ENCODE peak calls at places on chromosomes 12 and 14, in seven cellular contexts. U, H, A, S, K, P and E are unnamed samples.

GRCh38 chr14:51295666-51296263 is 55.7 kb downstream of the TMX1 start:
- DNase-seq in U (no peak), H (no peak), A (peak), S (no peak), K (no peak), P (no peak), E (no peak)

GRCh38 chr12:121522962-121523361 is 57.9 kb downstream of the KDM2B start:
- DNase-seq in U (no peak), H (no peak), A (no peak), S (no peak), K (no peak), P (no peak), E (no peak)

GRCh38 chr12:59650594-59651229 is 54.9 kb downstream of the SLC16A7 start:
- DNase-seq in U (no peak), H (no peak), A (no peak), S (no peak), K (no peak), P (no peak), E (no peak)

GRCh38 chr12:52257074-52257551 is 17.3 kb upstream of the KRT86 start:
- DNase-seq in U (no peak), H (no peak), A (no peak), S (peak), K (peak), P (no peak), E (no peak)

GRCh38 chr14:59306775-59307174 is 118.3 kb downstream of the DAAM1 start:
- DNase-seq in U (no peak), H (no peak), A (peak), S (peak), K (no peak), P (no peak), E (no peak)

GRCh38 chr12:62575036-62575435 is 108.4 kb downstream of the MON2 start:
- DNase-seq in U (no peak), H (no peak), A (no peak), S (no peak), K (no peak), P (no peak), E (no peak)

GRCh38 chr12:1332327-1332726 is 262.1 kb downstream of the FBXL14 start:
- DNase-seq in U (no peak), H (no peak), A (no peak), S (no peak), K (no peak), P (no peak), E (no peak)

GRCh38 chr12:94644622-94645021 is 5.7 kb downstream of the TMCC3 start:
- DNase-seq in U (no peak), H (no peak), A (peak), S (peak), K (no peak), P (no peak), E (peak)

GRCh38 chr14:83164016-83164415 is 1630.4 kb upstream of the SEL1L start:
- DNase-seq in U (no peak), H (no peak), A (peak), S (peak), K (no peak), P (no peak), E (no peak)

GRCh38 chr12:990308-990648 is 745 bp upstream of the ERC1 start:
- DNase-seq in U (no peak), H (peak), A (peak), S (peak), K (peak), P (peak), E (peak)

GRCh38 chr14:81352413-81352812 is 47.7 kb downstream of the STON2 start:
- DNase-seq in U (no peak), H (no peak), A (no peak), S (no peak), K (no peak), P (no peak), E (no peak)

GRCh38 chr12:97131220-97131981 is 224.3 kb downstream of the NEDD1 start:
- DNase-seq in U (peak), H (no peak), A (no peak), S (no peak), K (no peak), P (no peak), E (no peak)

GRCh38 chr12:62817556-62818271 is 117.2 kb downstream of the PPM1H start:
- DNase-seq in U (no peak), H (no peak), A (no peak), S (peak), K (no peak), P (no peak), E (no peak)

GRCh38 chr12:12839886-12840285 is 26.7 kb downstream of the DDX47 start:
- DNase-seq in U (no peak), H (no peak), A (peak), S (peak), K (peak), P (no peak), E (no peak)

GRCh38 chr14:69539631-69540410 is 34.9 kb downstream of the CCDC177 start:
- DNase-seq in U (no peak), H (no peak), A (peak), S (peak), K (peak), P (no peak), E (peak)

GRCh38 chr12:13383379-13383778 is 186.9 kb downstream of the EMP1 start:
- DNase-seq in U (no peak), H (no peak), A (no peak), S (peak), K (no peak), P (no peak), E (no peak)

GRCh38 chr14:53355581-53356112 is 202.5 kb upstream of the DDHD1 start:
- DNase-seq in U (peak), H (no peak), A (peak), S (peak), K (no peak), P (no peak), E (no peak)

GRCh38 chr14:89773644-89774316 is 180.8 kb downstream of the EFCAB11 start:
- DNase-seq in U (peak), H (peak), A (no peak), S (peak), K (no peak), P (peak), E (peak)

GRCh38 chr14:89428556-89429196 is 11.6 kb upstream of the FOXN3 start:
- DNase-seq in U (no peak), H (no peak), A (peak), S (peak), K (peak), P (no peak), E (no peak)

GRCh38 chr12:111842556-111843396 is 748 bp downstream of the MAPKAPK5 start:
- DNase-seq in U (no peak), H (no peak), A (peak), S (peak), K (no peak), P (no peak), E (no peak)

GRCh38 chr12:52518574-52519469 is 1.4 kb downstream of the KRT5 start:
- DNase-seq in U (no peak), H (no peak), A (no peak), S (peak), K (no peak), P (no peak), E (no peak)